ENCODE peak calls at places on chromosome 13, in five cellular contexts. One of them, this sample, is unnamed.

GRCh38 chr13:50679321-50679720 is 164.2 kb downstream of the DLEU7 start:
- DNase-seq in RPMI8226: no peak
- DNase-seq in left lung: no peak
- DNase-seq in activated CD4-positive, CD25-positive, alpha-beta regulatory T cell: no peak
- DNase-seq in foreskin melanocyte: no peak
- DNase-seq in this sample: no peak

GRCh38 chr13:113090415-113090770 is 15.2 kb upstream of the F7 start:
- DNase-seq in RPMI8226: no peak
- DNase-seq in left lung: peak
- DNase-seq in activated CD4-positive, CD25-positive, alpha-beta regulatory T cell: no peak
- DNase-seq in foreskin melanocyte: no peak
- DNase-seq in this sample: no peak

GRCh38 chr13:30679483-30680330 is 55.6 kb upstream of the ALOX5AP start:
- DNase-seq in RPMI8226: peak
- DNase-seq in left lung: no peak
- DNase-seq in activated CD4-positive, CD25-positive, alpha-beta regulatory T cell: no peak
- DNase-seq in foreskin melanocyte: no peak
- DNase-seq in this sample: no peak

GRCh38 chr13:27969073-27969865 is at the start of gene CDX2:
- DNase-seq in RPMI8226: no peak
- DNase-seq in left lung: no peak
- DNase-seq in activated CD4-positive, CD25-positive, alpha-beta regulatory T cell: no peak
- DNase-seq in foreskin melanocyte: no peak
- DNase-seq in this sample: no peak

GRCh38 chr13:39273953-39274352 is 235.7 kb downstream of the NHLRC3 start:
- DNase-seq in RPMI8226: no peak
- DNase-seq in left lung: no peak
- DNase-seq in activated CD4-positive, CD25-positive, alpha-beta regulatory T cell: no peak
- DNase-seq in foreskin melanocyte: no peak
- DNase-seq in this sample: no peak

GRCh38 chr13:114067381-114067885 is 65.0 kb downstream of the RASA3 start:
- DNase-seq in RPMI8226: peak
- DNase-seq in left lung: no peak
- DNase-seq in activated CD4-positive, CD25-positive, alpha-beta regulatory T cell: no peak
- DNase-seq in foreskin melanocyte: peak
- DNase-seq in this sample: no peak

GRCh38 chr13:43905435-43906031 is 25.8 kb downstream of the LACC1 start:
- DNase-seq in RPMI8226: peak
- DNase-seq in left lung: no peak
- DNase-seq in activated CD4-positive, CD25-positive, alpha-beta regulatory T cell: no peak
- DNase-seq in foreskin melanocyte: peak
- DNase-seq in this sample: no peak

GRCh38 chr13:50720856-50721663 is 122.4 kb downstream of the DLEU7 start:
- DNase-seq in RPMI8226: no peak
- DNase-seq in left lung: peak
- DNase-seq in activated CD4-positive, CD25-positive, alpha-beta regulatory T cell: no peak
- DNase-seq in foreskin melanocyte: no peak
- DNase-seq in this sample: no peak

GRCh38 chr13:26011996-26012688 is 39.7 kb downstream of the SHISA2 start:
- DNase-seq in RPMI8226: no peak
- DNase-seq in left lung: no peak
- DNase-seq in activated CD4-positive, CD25-positive, alpha-beta regulatory T cell: peak
- DNase-seq in foreskin melanocyte: peak
- DNase-seq in this sample: peak

GRCh38 chr13:44506251-44506650 is 69.9 kb downstream of the TSC22D1 start:
- DNase-seq in RPMI8226: no peak
- DNase-seq in left lung: no peak
- DNase-seq in activated CD4-positive, CD25-positive, alpha-beta regulatory T cell: no peak
- DNase-seq in foreskin melanocyte: no peak
- DNase-seq in this sample: no peak

GRCh38 chr13:30301827-30302226 is 5.5 kb downstream of the KATNAL1 start:
- DNase-seq in RPMI8226: no peak
- DNase-seq in left lung: no peak
- DNase-seq in activated CD4-positive, CD25-positive, alpha-beta regulatory T cell: no peak
- DNase-seq in foreskin melanocyte: no peak
- DNase-seq in this sample: no peak

GRCh38 chr13:112134150-112135075 is 67.5 kb downstream of the SOX1 start:
- DNase-seq in RPMI8226: no peak
- DNase-seq in left lung: no peak
- DNase-seq in activated CD4-positive, CD25-positive, alpha-beta regulatory T cell: no peak
- DNase-seq in foreskin melanocyte: no peak
- DNase-seq in this sample: no peak

GRCh38 chr13:108276060-108276459 is 6.5 kb downstream of the TNFSF13B start:
- DNase-seq in RPMI8226: no peak
- DNase-seq in left lung: no peak
- DNase-seq in activated CD4-positive, CD25-positive, alpha-beta regulatory T cell: no peak
- DNase-seq in foreskin melanocyte: no peak
- DNase-seq in this sample: no peak

GRCh38 chr13:32660227-32660626 is 74.0 kb downstream of the PDS5B start:
- DNase-seq in RPMI8226: no peak
- DNase-seq in left lung: no peak
- DNase-seq in activated CD4-positive, CD25-positive, alpha-beta regulatory T cell: no peak
- DNase-seq in foreskin melanocyte: no peak
- DNase-seq in this sample: no peak

GRCh38 chr13:46523972-46524737 is 28.8 kb upstream of the LRCH1 start:
- DNase-seq in RPMI8226: no peak
- DNase-seq in left lung: no peak
- DNase-seq in activated CD4-positive, CD25-positive, alpha-beta regulatory T cell: no peak
- DNase-seq in foreskin melanocyte: peak
- DNase-seq in this sample: no peak

This sample was measured in activated gamma-delta T cell.